ENCODE peak calls at places on chromosomes 5 and 9, in seven cellular contexts. One of them, this sample, is unnamed.
A peak's percentile ranks its signal among the peaks of the same experiment; 100 is the strongest.

GRCh38 chr5:179805529-179806249 is 977 bp downstream of the MGAT4B start:
- DNase-seq in PC-3: no peak
- DNase-seq in PC-9: no peak
- DNase-seq in MM.1S: peak; percentile 65
- DNase-seq in HCT116: no peak
- DNase-seq in hepatocyte: peak; percentile 72
- DNase-seq in GM23338: peak; percentile 65
- DNase-seq in this sample: peak; percentile 82

GRCh38 chr9:83680233-83680632 is 27.5 kb downstream of the UBQLN1 start:
- DNase-seq in PC-3: no peak
- DNase-seq in PC-9: no peak
- DNase-seq in MM.1S: no peak
- DNase-seq in HCT116: no peak
- DNase-seq in hepatocyte: no peak
- DNase-seq in GM23338: peak; percentile 12
- DNase-seq in this sample: no peak

GRCh38 chr9:38651400-38652042 is 31.1 kb upstream of the ANKRD18A start:
- DNase-seq in PC-3: no peak
- DNase-seq in PC-9: no peak
- DNase-seq in MM.1S: no peak
- DNase-seq in HCT116: no peak
- DNase-seq in hepatocyte: no peak
- DNase-seq in GM23338: no peak
- DNase-seq in this sample: no peak

GRCh38 chr9:9112001-9112725 is 1312.6 kb upstream of the DMAC1 start:
- DNase-seq in PC-3: no peak
- DNase-seq in PC-9: no peak
- DNase-seq in MM.1S: no peak
- DNase-seq in HCT116: no peak
- DNase-seq in hepatocyte: peak; percentile 4
- DNase-seq in GM23338: no peak
- DNase-seq in this sample: no peak

GRCh38 chr9:116998305-116998704 is 311.2 kb downstream of the TRIM32 start:
- DNase-seq in PC-3: peak; percentile 22
- DNase-seq in PC-9: no peak
- DNase-seq in MM.1S: peak; percentile 55
- DNase-seq in HCT116: no peak
- DNase-seq in hepatocyte: peak; percentile 64
- DNase-seq in GM23338: peak; percentile 67
- DNase-seq in this sample: peak; percentile 23

GRCh38 chr9:137630126-137630525 is 11.3 kb downstream of the EHMT1 start:
- DNase-seq in PC-3: no peak
- DNase-seq in PC-9: no peak
- DNase-seq in MM.1S: no peak
- DNase-seq in HCT116: no peak
- DNase-seq in hepatocyte: no peak
- DNase-seq in GM23338: no peak
- DNase-seq in this sample: no peak

GRCh38 chr9:32378993-32379729 is 5.3 kb upstream of the ACO1 start:
- DNase-seq in PC-3: peak; percentile 81
- DNase-seq in PC-9: peak; percentile 41
- DNase-seq in MM.1S: peak; percentile 79
- DNase-seq in HCT116: peak; percentile 67
- DNase-seq in hepatocyte: peak; percentile 83
- DNase-seq in GM23338: peak; percentile 84
- DNase-seq in this sample: peak; percentile 85

GRCh38 chr5:113176734-113177133 is 200.1 kb downstream of the DCP2 start:
- DNase-seq in PC-3: no peak
- DNase-seq in PC-9: no peak
- DNase-seq in MM.1S: no peak
- DNase-seq in HCT116: no peak
- DNase-seq in hepatocyte: no peak
- DNase-seq in GM23338: no peak
- DNase-seq in this sample: no peak

GRCh38 chr5:57844410-57844809 is 361.8 kb upstream of the ACTBL2 start:
- DNase-seq in PC-3: no peak
- DNase-seq in PC-9: no peak
- DNase-seq in MM.1S: no peak
- DNase-seq in HCT116: no peak
- DNase-seq in hepatocyte: no peak
- DNase-seq in GM23338: no peak
- DNase-seq in this sample: no peak

DNA sequence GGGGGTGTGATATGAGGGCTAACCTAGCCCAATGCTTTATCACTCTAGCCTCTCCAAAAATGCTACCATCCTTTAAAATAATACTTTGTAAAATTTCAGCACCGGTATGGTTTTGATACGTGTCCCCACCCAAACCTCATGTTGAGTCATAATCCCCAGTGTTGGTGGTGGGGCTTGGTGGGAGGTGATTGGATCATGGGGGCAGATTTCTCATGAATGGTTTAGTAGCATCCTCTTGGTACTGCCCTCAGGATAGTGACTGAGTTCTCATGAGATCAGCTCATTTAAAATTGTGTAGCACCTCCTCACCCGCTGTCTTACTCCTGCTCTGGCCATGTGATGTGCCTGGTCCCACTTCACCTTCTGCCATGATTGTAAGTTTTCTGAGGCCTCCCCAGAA is 35.0 kb upstream of the ANKH start:
- DNase-seq in PC-3: no peak
- DNase-seq in PC-9: no peak
- DNase-seq in MM.1S: no peak
- DNase-seq in HCT116: no peak
- DNase-seq in hepatocyte: no peak
- DNase-seq in GM23338: no peak
- DNase-seq in this sample: no peak
- H3K9me2 ChIP-seq in PC-3: no peaks in the 10 kb centered on the region
- H3K9me2 ChIP-seq in PC-9: no peaks in the 10 kb centered on the region
- H3K9me2 ChIP-seq in MM.1S: no peaks in the 10 kb centered on the region
- H3K9me2 ChIP-seq in HCT116: no peaks in the 10 kb centered on the region
- H3K9me2 ChIP-seq in hepatocyte: no peaks in the 10 kb centered on the region
- H3K9me2 ChIP-seq in GM23338: no peaks in the 10 kb centered on the region
- H3K9me2 ChIP-seq in this sample: no peaks in the 10 kb centered on the region

GRCh38 chr9:133702798-133703570 is 35.2 kb downstream of the SARDH start:
- DNase-seq in PC-3: no peak
- DNase-seq in PC-9: no peak
- DNase-seq in MM.1S: no peak
- DNase-seq in HCT116: no peak
- DNase-seq in hepatocyte: no peak
- DNase-seq in GM23338: peak; percentile 38
- DNase-seq in this sample: no peak
- TF ChIP-seq EZH2 in PC-3: no peak
- TF ChIP-seq EZH2 in PC-9: no peak
- TF ChIP-seq EZH2 in MM.1S: no peak
- TF ChIP-seq EZH2 in HCT116: no peak
- TF ChIP-seq EZH2 in hepatocyte: no peak
- TF ChIP-seq EZH2 in GM23338: no peak
- TF ChIP-seq EZH2 in this sample: no peak

DNA sequence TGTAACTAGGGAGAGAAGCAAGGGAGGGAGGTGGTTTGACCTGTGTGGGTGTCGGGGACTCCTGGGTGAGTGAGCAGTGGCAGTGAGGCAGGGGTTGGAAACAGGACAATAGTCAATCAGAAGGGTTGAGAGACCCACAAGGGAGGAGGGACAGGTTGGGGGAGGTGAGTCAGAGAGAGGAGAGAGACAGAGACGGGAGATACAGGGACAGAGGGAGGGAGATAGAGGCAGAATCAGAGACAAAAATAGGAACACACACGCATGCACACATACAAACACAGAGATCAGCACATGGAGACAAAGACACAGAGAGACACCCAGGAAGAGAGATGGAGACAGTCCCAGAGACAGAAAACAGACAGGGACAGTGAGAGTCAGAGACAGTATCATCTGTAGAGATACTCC is 39.3 kb upstream of the PTGS1 start:
- DNase-seq in PC-3: no peak
- DNase-seq in PC-9: no peak
- DNase-seq in MM.1S: no peak
- DNase-seq in HCT116: no peak
- DNase-seq in hepatocyte: no peak
- DNase-seq in GM23338: no peak
- DNase-seq in this sample: no peak
- H3K27ac ChIP-seq in PC-3: no peak overlapping the region
- H3K27ac ChIP-seq in PC-9: no peak overlapping the region
- H3K27ac ChIP-seq in MM.1S: no peak overlapping the region
- H3K27ac ChIP-seq in HCT116: no peak overlapping the region
- H3K27ac ChIP-seq in hepatocyte: no peak overlapping the region
- H3K27ac ChIP-seq in GM23338: no peak overlapping the region
- H3K27ac ChIP-seq in this sample: no peak overlapping the region

GRCh38 chr5:32436553-32437262 is 7.8 kb downstream of the ZFR start:
- DNase-seq in PC-3: peak; percentile 29
- DNase-seq in PC-9: no peak
- DNase-seq in MM.1S: no peak
- DNase-seq in HCT116: no peak
- DNase-seq in hepatocyte: no peak
- DNase-seq in GM23338: no peak
- DNase-seq in this sample: no peak

GRCh38 chr5:32435416-32435815 is 9.1 kb downstream of the ZFR start:
- DNase-seq in PC-3: no peak
- DNase-seq in PC-9: no peak
- DNase-seq in MM.1S: no peak
- DNase-seq in HCT116: no peak
- DNase-seq in hepatocyte: no peak
- DNase-seq in GM23338: no peak
- DNase-seq in this sample: no peak

GRCh38 chr5:32428426-32428825 is 16.1 kb downstream of the ZFR start:
- DNase-seq in PC-3: no peak
- DNase-seq in PC-9: no peak
- DNase-seq in MM.1S: no peak
- DNase-seq in HCT116: no peak
- DNase-seq in hepatocyte: no peak
- DNase-seq in GM23338: no peak
- DNase-seq in this sample: no peak

DNA sequence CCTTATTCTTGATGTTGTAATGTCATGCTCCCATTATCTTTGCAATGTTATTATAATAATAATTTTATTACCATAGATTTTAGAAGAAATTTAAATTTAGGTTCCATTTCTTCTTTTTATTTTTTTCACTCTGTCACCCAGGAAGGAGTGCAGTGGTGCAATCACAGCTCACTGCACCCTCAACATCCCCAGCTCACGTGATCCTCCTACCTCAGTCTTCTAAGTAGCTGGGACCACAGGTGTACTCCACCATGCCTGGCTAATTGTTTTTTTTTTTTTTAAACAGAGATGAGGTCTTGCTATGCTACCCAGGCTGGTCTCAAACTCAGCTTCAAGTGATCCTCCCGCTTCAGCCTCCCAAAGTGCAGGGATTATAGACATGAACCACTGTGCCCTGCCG is 11.9 kb downstream of the ZFR start:
- DNase-seq in PC-3: no peak
- DNase-seq in PC-9: no peak
- DNase-seq in MM.1S: no peak
- DNase-seq in HCT116: no peak
- DNase-seq in hepatocyte: no peak
- DNase-seq in GM23338: no peak
- DNase-seq in this sample: no peak
- H3K9me2 ChIP-seq in PC-3: no peaks in the 10 kb centered on the region
- H3K9me2 ChIP-seq in PC-9: no peaks in the 10 kb centered on the region
- H3K9me2 ChIP-seq in MM.1S: no peaks in the 10 kb centered on the region
- H3K9me2 ChIP-seq in HCT116: no peaks in the 10 kb centered on the region
- H3K9me2 ChIP-seq in hepatocyte: no peaks in the 10 kb centered on the region
- H3K9me2 ChIP-seq in GM23338: no peaks in the 10 kb centered on the region
- H3K9me2 ChIP-seq in this sample: no peaks in the 10 kb centered on the region

GRCh38 chr5:167767775-167768174 is 523.7 kb upstream of the WWC1 start:
- DNase-seq in PC-3: no peak
- DNase-seq in PC-9: no peak
- DNase-seq in MM.1S: no peak
- DNase-seq in HCT116: no peak
- DNase-seq in hepatocyte: no peak
- DNase-seq in GM23338: no peak
- DNase-seq in this sample: peak; percentile 71

GRCh38 chr5:167773902-167774301 is 517.5 kb upstream of the WWC1 start:
- DNase-seq in PC-3: no peak
- DNase-seq in PC-9: no peak
- DNase-seq in MM.1S: no peak
- DNase-seq in HCT116: no peak
- DNase-seq in hepatocyte: no peak
- DNase-seq in GM23338: no peak
- DNase-seq in this sample: no peak

GRCh38 chr5:167769846-167770420 is 521.5 kb upstream of the WWC1 start:
- DNase-seq in PC-3: no peak
- DNase-seq in PC-9: no peak
- DNase-seq in MM.1S: no peak
- DNase-seq in HCT116: no peak
- DNase-seq in hepatocyte: no peak
- DNase-seq in GM23338: no peak
- DNase-seq in this sample: peak; percentile 44

GRCh38 chr5:167770461-167770860 is 521.0 kb upstream of the WWC1 start:
- DNase-seq in PC-3: peak; percentile 10
- DNase-seq in PC-9: no peak
- DNase-seq in MM.1S: no peak
- DNase-seq in HCT116: no peak
- DNase-seq in hepatocyte: no peak
- DNase-seq in GM23338: no peak
- DNase-seq in this sample: peak; percentile 86

DNA sequence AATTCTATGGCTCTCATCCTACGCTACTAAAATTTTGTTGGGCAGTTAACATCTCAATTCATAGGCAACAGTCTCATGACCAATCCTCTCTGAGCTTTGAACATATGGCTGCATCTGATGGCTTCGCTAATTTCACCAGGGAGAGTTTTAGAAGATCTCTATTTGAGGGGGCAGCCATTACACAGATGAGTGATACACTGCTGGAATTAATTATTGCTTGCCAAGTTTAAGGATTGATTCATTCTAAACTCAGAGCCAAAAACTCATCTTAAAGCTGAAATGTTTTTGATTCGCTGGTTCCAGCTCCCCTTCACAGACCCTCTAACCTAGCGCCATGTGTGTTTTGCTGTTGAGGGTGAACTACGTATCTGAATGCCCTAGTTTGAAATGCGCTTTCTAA is 519.9 kb upstream of the WWC1 start:
- DNase-seq in PC-3: no peak
- DNase-seq in PC-9: no peak
- DNase-seq in MM.1S: no peak
- DNase-seq in HCT116: no peak
- DNase-seq in hepatocyte: no peak
- DNase-seq in GM23338: no peak
- DNase-seq in this sample: peak; percentile 58
- TF ChIP-seq EZH2 in PC-3: no peak
- TF ChIP-seq EZH2 in PC-9: no peak
- TF ChIP-seq EZH2 in MM.1S: no peak
- TF ChIP-seq EZH2 in HCT116: no peak
- TF ChIP-seq EZH2 in hepatocyte: no peak
- TF ChIP-seq EZH2 in GM23338: no peak
- TF ChIP-seq EZH2 in this sample: no peak

GRCh38 chr5:54820759-54821158 is 164.6 kb downstream of the ESM1 start:
- DNase-seq in PC-3: no peak
- DNase-seq in PC-9: no peak
- DNase-seq in MM.1S: no peak
- DNase-seq in HCT116: no peak
- DNase-seq in hepatocyte: no peak
- DNase-seq in GM23338: no peak
- DNase-seq in this sample: no peak
- H3K27ac ChIP-seq in PC-3: no peak overlapping the region
- H3K27ac ChIP-seq in PC-9: no peak overlapping the region
- H3K27ac ChIP-seq in MM.1S: no peak overlapping the region
- H3K27ac ChIP-seq in HCT116: no peak overlapping the region
- H3K27ac ChIP-seq in hepatocyte: no peak overlapping the region
- H3K27ac ChIP-seq in GM23338: no peak overlapping the region
- H3K27ac ChIP-seq in this sample: no peak overlapping the region

This sample was measured in GM23248.